ENCODE peak calls at places on chromosomes 7 and 10, in five cellular contexts. N, E, P, Y and A are unnamed samples.

GRCh38 chr7:31075006-31075405 is 22.9 kb downstream of the ADCYAP1R1 start:
- DNase-seq in P (no peak), E (no peak), N (no peak), Y (no peak), A (no peak)

GRCh38 chr7:84237533-84238173 is 43.1 kb upstream of the SEMA3A start:
- DNase-seq in N (no peak), P (no peak), E (no peak), Y (peak), A (no peak)

GRCh38 chr7:86469680-86470295 is 173.9 kb upstream of the GRM3 start:
- DNase-seq in N (no peak), E (no peak), Y (peak), P (no peak), A (peak)

GRCh38 chr10:94220717-94221116 is 142.0 kb downstream of the NOC3L start:
- DNase-seq in P (no peak), Y (no peak), N (no peak), E (no peak), A (no peak)

GRCh38 chr10:58932821-58933314 is 243.6 kb upstream of the PHYHIPL start:
- DNase-seq in N (no peak), P (no peak), E (no peak), Y (no peak), A (no peak)

GRCh38 chr7:8212638-8213037 is 49.3 kb downstream of the ICA1 start:
- DNase-seq in E (no peak), N (no peak), P (no peak), Y (no peak), A (no peak)

GRCh38 chr10:131700032-131700431 is 200.8 kb upstream of the PPP2R2D start:
- DNase-seq in N (no peak), P (no peak), Y (no peak), E (no peak), A (no peak)

GRCh38 chr10:96023168-96023567 is 20.2 kb upstream of the CCNJ start:
- DNase-seq in P (no peak), Y (no peak), N (no peak), E (no peak), A (no peak)

GRCh38 chr10:71641449-71641848 is 78.1 kb downstream of the C10orf105 start:
- DNase-seq in Y (no peak), N (no peak), E (no peak), P (no peak), A (no peak)

GRCh38 chr7:106369349-106369748 is 84.6 kb upstream of the NAMPT start:
- DNase-seq in N (no peak), P (no peak), E (no peak), Y (peak), A (no peak)

GRCh38 chr7:47336178-47337020 is 245.5 kb downstream of the TNS3 start:
- DNase-seq in Y (no peak), P (no peak), E (no peak), N (no peak), A (no peak)

GRCh38 chr7:130850960-130851359 is 117.0 kb upstream of the KLF14 start:
- DNase-seq in Y (no peak), P (no peak), E (no peak), N (no peak), A (no peak)

GRCh38 chr7:108313086-108313485 is 143.2 kb downstream of the NRCAM start:
- DNase-seq in P (no peak), N (no peak), Y (peak), E (no peak), A (no peak)

GRCh38 chr7:122532406-122533269 is 166.3 kb downstream of the RNF133 start:
- DNase-seq in N (no peak), E (no peak), P (no peak), Y (peak), A (no peak)

GRCh38 chr10:31602541-31603244 is 283.7 kb downstream of the ZEB1 start:
- DNase-seq in E (no peak), P (no peak), N (no peak), Y (peak), A (peak)

GRCh38 chr7:27453702-27454405 is 208.8 kb downstream of the HIBADH start:
- DNase-seq in Y (peak), N (no peak), P (no peak), E (no peak), A (no peak)

GRCh38 chr10:14438057-14438456 is 107.3 kb upstream of the FRMD4A start:
- DNase-seq in N (no peak), E (no peak), P (no peak), Y (no peak), A (no peak)

GRCh38 chr10:112456533-112456932 is 9.5 kb downstream of the VTI1A start:
- DNase-seq in P (no peak), N (no peak), E (no peak), Y (no peak), A (no peak)

GRCh38 chr10:22927661-22928403 is at the start of gene ARMC3:
- DNase-seq in E (peak), Y (peak), P (peak), N (peak), A (peak)

GRCh38 chr7:30596043-30596641 is 1.5 kb downstream of the GARS1 start:
- DNase-seq in N (no peak), E (no peak), Y (peak), P (no peak), A (no peak)

GRCh38 chr7:146414872-146415271 is 298.3 kb downstream of the CNTNAP2 start:
- DNase-seq in Y (no peak), E (no peak), N (no peak), P (no peak), A (no peak)

GRCh38 chr7:27689045-27689877 is 26.6 kb upstream of the HIBADH start:
- DNase-seq in P (no peak), Y (peak), E (peak), N (no peak), A (no peak)

GRCh38 chr7:39086638-39087360 is 109.1 kb downstream of the POU6F2 start:
- DNase-seq in P (no peak), Y (no peak), E (no peak), N (no peak), A (no peak)

GRCh38 chr7:28748934-28749584 is 209.1 kb downstream of the TRIL start:
- DNase-seq in P (no peak), E (no peak), Y (peak), N (no peak), A (no peak)

GRCh38 chr7:91692800-91693199 is 187.7 kb downstream of the MTERF1 start:
- DNase-seq in N (no peak), Y (peak), E (no peak), P (no peak), A (no peak)

GRCh38 chr10:78600740-78601139 is 468.0 kb upstream of the ZMIZ1 start:
- DNase-seq in N (no peak), P (no peak), E (no peak), Y (no peak), A (no peak)

DNA sequence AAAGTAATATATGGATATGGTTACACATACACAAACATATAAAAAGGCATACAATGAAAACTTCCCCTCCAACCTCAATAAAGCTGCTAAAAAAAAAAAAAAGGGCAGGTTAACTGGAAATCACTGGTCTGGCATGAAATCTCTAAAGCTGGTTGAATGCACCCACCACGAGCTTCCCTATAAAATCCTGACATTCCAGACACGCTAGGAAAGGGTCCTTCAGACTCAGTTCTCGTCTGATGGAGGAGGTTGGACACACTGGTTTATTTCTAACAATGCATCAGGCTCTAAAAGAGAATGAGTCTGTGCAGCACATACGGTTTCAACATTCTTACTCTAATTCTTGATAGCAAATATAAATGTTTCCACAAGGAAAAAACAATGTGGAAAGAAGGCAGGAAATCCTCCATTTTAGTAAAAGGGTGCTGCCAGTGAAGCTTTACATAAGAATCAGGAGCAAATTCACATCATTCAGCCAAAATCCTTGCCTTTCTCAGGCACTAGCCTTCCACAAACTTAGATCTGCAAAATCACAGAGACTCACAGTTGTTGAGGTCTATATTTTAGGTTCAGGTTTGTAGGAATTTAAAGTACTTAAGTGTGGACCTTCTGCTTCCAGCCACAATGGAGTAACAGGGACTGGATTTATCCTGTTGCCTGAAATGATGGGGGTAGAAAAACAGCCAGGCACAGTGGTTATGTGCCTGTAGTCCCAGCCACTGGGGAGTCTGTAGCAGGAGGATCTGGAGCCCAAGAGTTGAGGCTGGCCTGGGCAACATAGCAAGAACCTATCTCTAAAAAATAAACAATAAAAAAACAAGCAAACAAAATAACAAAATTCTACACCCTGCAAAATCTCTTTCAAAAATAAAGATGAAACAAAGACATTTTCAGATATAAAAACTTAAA is 73.5 kb downstream of the CYTH3 start:
- DNase-seq in E (no peak), P (no peak), N (no peak), Y (peak), A (no peak)
- H3K27ac ChIP-seq in E (no peak), P (no peak), N (no peak), Y (no peak), A (no peak)

GRCh38 chr7:137957887-137958286 is 44.0 kb downstream of the CREB3L2 start:
- DNase-seq in E (no peak), N (no peak), P (no peak), Y (no peak), A (no peak)
- H3K27ac ChIP-seq in E (no peak), N (no peak), P (no peak), Y (no peak), A (no peak)

GRCh38 chr7:93958216-93958615 is 36.7 kb downstream of the GNG11 start:
- DNase-seq in E (no peak), N (no peak), P (no peak), Y (peak), A (no peak)
- H3K27ac ChIP-seq in E (no peak), N (no peak), P (no peak), Y (peak), A (no peak)

GRCh38 chr10:6384031-6384430 is 181.3 kb downstream of the PFKFB3 start:
- DNase-seq in E (no peak), P (no peak), Y (no peak), N (no peak), A (no peak)
- H3K27ac ChIP-seq in E (no peak), P (no peak), Y (no peak), N (no peak), A (peak)

GRCh38 chr7:25429731-25430130 is 201.4 kb upstream of the NPVF start:
- DNase-seq in N (no peak), P (no peak), Y (no peak), E (no peak), A (no peak)
- H3K27ac ChIP-seq in N (no peak), P (no peak), Y (no peak), E (no peak), A (no peak)